ENCODE peak calls at places on chromosomes 1 and 21, in four cellular contexts. I is SK-N-SH, N is OCI-LY7, U is neural progenitor cell. Y is an unnamed sample.

GRCh38 chr1:182198006-182198605 is 136.6 kb upstream of the ZNF648 start:
- DNase-seq in I (no peak), N (no peak), U (no peak), Y (peak; percentile 34)

GRCh38 chr1:245953876-245954660 is 553.0 kb downstream of the SMYD3 start:
- DNase-seq in I (no peak), N (peak; percentile 71), U (no peak), Y (peak; percentile 37)

GRCh38 chr1:78830321-78830720 is 176.2 kb downstream of the ADGRL4 start:
- DNase-seq in I (no peak), N (no peak), U (no peak), Y (no peak)

GRCh38 chr1:53090227-53091147 is 28.5 kb downstream of the PODN start:
- DNase-seq in I (no peak), N (no peak), U (no peak), Y (no peak)

GRCh38 chr1:155068599-155068998 is 5.1 kb downstream of the EFNA4 start:
- DNase-seq in I (no peak), N (no peak), U (no peak), Y (no peak)

GRCh38 chr1:15244813-15245212 is 2.2 kb upstream of the FHAD1 start:
- DNase-seq in I (no peak), N (no peak), U (no peak), Y (no peak)

GRCh38 chr1:159936284-159936904 is 9.0 kb downstream of the IGSF9 start:
- DNase-seq in I (peak; percentile 90), N (peak; percentile 60), U (peak; percentile 80), Y (peak; percentile 61)

GRCh38 chr21:34536820-34537219 is 24.8 kb upstream of the KCNE1 start:
- DNase-seq in I (no peak), N (no peak), U (no peak), Y (peak; percentile 45)

GRCh38 chr1:107786214-107786842 is 178.7 kb downstream of the VAV3 start:
- DNase-seq in I (no peak), N (no peak), U (no peak), Y (no peak)

GRCh38 chr1:93288558-93288957 is 57.1 kb upstream of the DR1 start:
- DNase-seq in I (no peak), N (no peak), U (no peak), Y (peak; percentile 11)

GRCh38 chr1:228236744-228237143 is 28.9 kb downstream of the OBSCN start:
- DNase-seq in I (no peak), N (peak; percentile 56), U (peak; percentile 84), Y (peak; percentile 78)

GRCh38 chr1:110163591-110163990 is 13.3 kb downstream of the SLC6A17 start:
- DNase-seq in I (no peak), N (no peak), U (no peak), Y (no peak)

GRCh38 chr1:52552505-52553371 is at the start of gene TUT4:
- DNase-seq in I (peak; percentile 91), N (peak; percentile 85), U (peak; percentile 97), Y (peak; percentile 86)

GRCh38 chr1:94755675-94756074 is 64.5 kb upstream of the SLC44A3 start:
- DNase-seq in I (peak; percentile 72), N (peak; percentile 3), U (no peak), Y (peak; percentile 90)

GRCh38 chr1:66539491-66539890 is 5.5 kb downstream of the SGIP1 start:
- DNase-seq in I (no peak), N (no peak), U (no peak), Y (no peak)

GRCh38 chr1:226357416-226357815 is 48.5 kb upstream of the LIN9 start:
- DNase-seq in I (no peak), N (no peak), U (no peak), Y (no peak)

GRCh38 chr1:160862151-160863061 is at the start of gene CD244:
- DNase-seq in I (no peak), N (no peak), U (no peak), Y (peak; percentile 19)

GRCh38 chr1:224168859-224169380 is 14.1 kb upstream of the DEGS1 start:
- DNase-seq in I (no peak), N (peak; percentile 38), U (no peak), Y (peak; percentile 66)

GRCh38 chr1:32487182-32487581 is 22.3 kb downstream of the ZBTB8B start:
- DNase-seq in I (no peak), N (no peak), U (no peak), Y (no peak)

GRCh38 chr1:170664828-170665617 is 1.1 kb downstream of the PRRX1 start:
- DNase-seq in I (peak; percentile 64), N (no peak), U (peak; percentile 68), Y (peak; percentile 80)

DNA sequence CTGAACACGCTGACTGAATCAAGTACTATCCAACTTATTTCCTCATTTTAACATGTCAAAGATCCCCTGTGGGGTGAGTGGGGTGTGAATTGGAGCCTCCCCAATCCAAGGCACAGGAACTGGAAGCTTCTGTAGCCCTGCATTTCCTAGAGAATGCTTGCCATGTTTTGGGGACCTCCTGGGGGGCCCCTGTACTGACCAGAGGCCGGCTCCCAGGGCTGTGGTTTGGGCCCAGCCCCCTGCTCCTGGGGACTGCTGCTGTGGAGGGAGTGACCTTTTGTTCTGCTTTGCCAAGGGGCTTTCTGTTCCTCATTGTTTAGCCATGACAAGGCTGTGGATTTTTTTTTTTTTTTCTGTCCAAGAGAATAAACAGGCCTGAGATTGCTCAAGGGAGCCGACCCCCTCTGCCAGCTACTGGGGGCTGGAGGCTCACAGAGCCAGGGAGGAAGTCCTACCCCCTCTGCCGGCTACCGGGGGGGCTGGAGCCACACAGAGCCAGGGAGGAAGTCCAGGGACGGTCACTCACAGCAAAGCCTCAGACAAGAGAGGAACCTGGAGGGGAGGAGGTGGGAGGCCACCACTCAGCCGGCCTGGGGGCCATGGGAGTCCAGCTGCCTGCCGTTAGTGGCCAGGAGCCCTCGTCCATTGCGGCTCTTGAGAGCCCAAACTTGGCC is 17.4 kb downstream of the TNFRSF1B start:
- DNase-seq in I (peak; percentile 93), N (no peak), U (peak; percentile 61), Y (peak; percentile 66)
- TF ChIP-seq EZH2phosphoT487 in I (no peak), N (no peak), U (no peak), Y (no peak)

DNA sequence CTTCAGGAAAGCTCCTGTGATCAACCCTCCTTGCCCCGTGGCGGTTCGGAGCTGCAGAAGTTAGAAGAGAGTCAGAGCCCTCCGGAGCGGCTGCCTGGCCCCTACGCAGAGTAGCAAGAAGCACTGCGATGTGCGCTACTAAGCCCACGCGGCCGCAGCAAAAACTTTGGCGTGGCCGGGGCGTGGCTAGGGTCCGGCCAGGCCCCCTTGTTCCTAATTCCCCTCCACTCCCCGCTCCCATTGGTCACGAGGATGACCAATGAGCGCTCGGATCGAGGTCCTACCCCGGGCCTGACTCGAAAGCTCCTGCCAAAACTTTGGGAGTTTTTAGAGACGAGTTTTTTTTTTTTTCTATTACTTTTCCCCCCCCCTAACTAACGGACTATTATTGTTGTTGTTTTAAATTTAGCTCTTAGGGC is at the start of gene HLX:
- DNase-seq in I (peak; percentile 97), N (no peak), U (peak; percentile 81), Y (peak; percentile 98)
- H2AFZ ChIP-seq in I (peak within 1 kb of the TSS; percentile 95), N (no peak within 1 kb of the TSS), U (peak within 1 kb of the TSS; percentile 27), Y (peak within 1 kb of the TSS; percentile 82)

DNA sequence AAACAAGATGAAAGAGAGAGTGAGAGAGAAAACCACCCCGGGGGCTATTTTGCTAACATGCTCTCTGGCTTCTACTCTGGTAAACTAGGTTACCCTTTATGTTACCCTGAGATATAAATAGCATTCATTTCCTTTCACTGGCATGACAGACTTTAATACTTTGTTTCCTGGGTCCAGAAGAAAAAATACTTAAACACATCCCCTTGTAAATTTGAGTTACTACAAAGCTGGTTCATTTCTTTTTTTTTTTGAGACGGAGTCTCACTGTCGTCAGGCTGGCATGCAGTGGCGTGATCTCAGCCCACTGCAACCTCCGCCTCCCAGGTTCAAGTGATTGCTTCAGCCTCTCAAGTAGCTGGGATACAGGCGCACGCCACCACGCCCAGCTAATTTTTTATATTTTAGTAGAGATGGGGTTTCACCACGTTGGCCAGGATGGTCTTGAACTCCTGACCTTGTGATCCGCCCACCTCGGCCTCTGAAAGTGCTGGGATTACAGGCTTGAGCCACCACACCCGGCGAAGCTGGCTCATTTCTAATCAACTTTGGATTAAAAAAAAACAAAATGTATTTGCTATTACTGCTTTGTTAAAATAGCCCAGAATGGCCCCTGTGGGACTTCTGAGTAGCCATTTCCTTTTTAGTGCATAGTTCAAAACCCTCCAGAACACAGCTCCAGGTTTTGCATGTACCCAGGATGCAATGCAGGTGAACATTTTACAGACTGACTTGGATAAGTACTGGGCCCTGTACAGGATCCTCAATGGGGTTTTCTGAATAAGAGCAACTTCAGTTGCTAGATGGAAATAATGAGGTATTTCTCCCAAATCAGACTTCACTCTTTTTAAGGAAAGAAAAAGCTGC is 20.6 kb downstream of the INPP5B start:
- DNase-seq in I (no peak), N (peak; percentile 79), U (no peak), Y (no peak)
- H3K27ac ChIP-seq in I (no peak overlapping the region), N (peak overlapping the region; percentile 98), U (peak overlapping the region; percentile 77), Y (no peak overlapping the region)

DNA sequence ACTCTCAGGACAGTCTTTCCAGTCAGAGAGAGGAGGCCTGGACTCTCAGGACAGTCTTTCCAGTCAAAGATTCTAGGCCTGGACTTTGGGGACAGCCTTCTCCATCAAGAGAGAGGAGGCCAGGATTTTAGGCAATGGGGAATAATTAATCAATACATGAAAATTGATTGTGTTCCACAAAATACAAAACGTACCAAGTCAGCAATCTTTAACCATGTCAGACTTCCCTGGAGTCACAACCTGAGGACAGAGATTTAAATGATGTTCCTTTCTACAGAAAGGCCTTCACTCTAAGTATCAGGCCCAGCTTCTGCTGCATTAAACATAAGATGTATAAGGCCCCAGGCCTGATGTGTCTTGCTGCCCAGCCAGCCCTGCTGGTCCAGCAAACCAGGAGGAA is 27.0 kb upstream of the GPR157 start:
- DNase-seq in I (no peak), N (no peak), U (no peak), Y (no peak)
- TF ChIP-seq EZH2phosphoT487 in I (no peak), N (no peak), U (no peak), Y (no peak)

GRCh38 chr1:116987256-116987555 is 14.4 kb upstream of the CD101 start:
- DNase-seq in I (no peak), N (no peak), U (no peak), Y (no peak)

GRCh38 chr1:116989851-116990250 is 11.7 kb upstream of the CD101 start:
- DNase-seq in I (no peak), N (no peak), U (no peak), Y (no peak)

GRCh38 chr1:116988248-116988647 is 13.3 kb upstream of the CD101 start:
- DNase-seq in I (no peak), N (no peak), U (no peak), Y (peak; percentile 76)

GRCh38 chr1:116990612-116991151 is 10.9 kb upstream of the CD101 start:
- DNase-seq in I (no peak), N (no peak), U (no peak), Y (peak; percentile 96)

DNA sequence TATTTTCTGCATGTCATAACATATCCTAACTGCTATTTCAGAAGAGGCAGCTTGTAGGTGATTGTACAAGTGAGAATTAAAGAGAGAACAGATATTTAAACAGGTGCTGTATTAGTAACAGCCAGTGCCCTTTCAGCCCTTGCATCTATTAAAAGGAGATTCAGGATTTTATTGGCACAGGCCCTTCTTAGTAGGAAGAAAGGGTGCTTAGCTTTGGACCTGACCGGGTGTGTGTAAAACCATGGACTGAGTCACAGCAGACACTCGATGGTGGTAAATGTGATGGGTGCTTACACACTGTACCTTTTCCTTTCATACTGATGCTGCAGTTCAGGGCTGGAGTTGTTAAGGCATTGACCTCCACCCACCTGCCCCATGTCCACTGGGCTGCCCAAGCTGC is 12.7 kb upstream of the CD101 start:
- DNase-seq in I (no peak), N (no peak), U (no peak), Y (peak; percentile 13)
- H2AFZ ChIP-seq in I (no peak overlapping the region), N (no peak overlapping the region), U (no peak overlapping the region), Y (no peak overlapping the region)

GRCh38 chr1:100364731-100365130 is 12.4 kb downstream of the CDC14A start:
- DNase-seq in I (no peak), N (no peak), U (no peak), Y (no peak)
- H3K27ac ChIP-seq in I (no peak overlapping the region), N (no peak overlapping the region), U (peak overlapping the region; percentile 35), Y (no peak overlapping the region)

Y was measured in GM23248.